ENCODE peak calls at places on chromosomes 4 and X, in seven cellular contexts. U is immature natural killer cell; G is iPS DF 19.7; X is naive thymus-derived CD4-positive, alpha-beta T cell; Z is astrocyte of the spinal cord; L is ecto neural progenitor cell; T is upper lobe of right lung. H is an unnamed sample.

GRCh38 chrX:107596651-107597050 is 31.7 kb upstream of the PRPS1 start:
- DNase-seq in G (no peak), Z (no peak), L (no peak), U (no peak), T (no peak), X (no peak), H (no peak)

GRCh38 chr4:188596027-188596426 is 456.8 kb downstream of the TRIML1 start:
- DNase-seq in X (no peak), Z (no peak), U (no peak), G (no peak), T (no peak), L (no peak), H (no peak)

GRCh38 chr4:8198206-8198905 is 734 bp upstream of the SH3TC1 start:
- DNase-seq in Z (no peak), L (no peak), X (peak), G (no peak), U (no peak), T (peak), H (no peak)

GRCh38 chr4:87506974-87507701 is 22.0 kb downstream of the SPARCL1 start:
- DNase-seq in Z (peak), L (no peak), X (no peak), U (no peak), T (no peak), G (no peak), H (no peak)

GRCh38 chr4:8251110-8251883 is 18.3 kb upstream of the HTRA3 start:
- DNase-seq in Z (no peak), T (no peak), L (no peak), U (no peak), X (no peak), G (no peak), H (no peak)

GRCh38 chrX:130829526-130830515 is 73.2 kb downstream of the ENOX2 start:
- DNase-seq in X (no peak), Z (no peak), G (no peak), L (no peak), U (no peak), T (no peak), H (no peak)

GRCh38 chr4:185772391-185773093 is 39.5 kb downstream of the SORBS2 start:
- DNase-seq in X (no peak), L (no peak), G (no peak), U (no peak), Z (no peak), T (no peak), H (no peak)

GRCh38 chrX:19739683-19740082 is 147.7 kb downstream of the SH3KBP1 start:
- DNase-seq in U (peak), G (no peak), X (peak), Z (peak), L (peak), T (peak), H (peak)

GRCh38 chr4:124334119-124334518 is 378.4 kb downstream of the ANKRD50 start:
- DNase-seq in G (peak), X (no peak), Z (peak), U (no peak), T (no peak), L (no peak), H (peak)

GRCh38 chrX:45769919-45770582 is 569.4 kb upstream of the DIPK2B start:
- DNase-seq in U (peak), L (no peak), T (peak), G (no peak), X (no peak), Z (peak), H (no peak)

GRCh38 chr4:88411491-88412101 is 32.9 kb downstream of the HERC6 start:
- DNase-seq in U (no peak), T (no peak), L (no peak), X (no peak), Z (no peak), G (no peak), H (no peak)

GRCh38 chrX:2548731-2549423 is 48.1 kb upstream of the DHRSX start:
- DNase-seq in U (no peak), X (no peak), G (no peak), L (no peak), Z (no peak), T (no peak), H (no peak)

GRCh38 chrX:68018248-68019203 is 414.8 kb downstream of the OPHN1 start:
- DNase-seq in X (no peak), Z (peak), L (peak), U (no peak), T (no peak), G (no peak), H (peak)

GRCh38 chrX:20585782-20586181 is 319.1 kb upstream of the RPS6KA3 start:
- DNase-seq in G (no peak), X (no peak), L (no peak), U (no peak), Z (no peak), T (no peak), H (no peak)

GRCh38 chrX:103538728-103539127 is 19.4 kb upstream of the RAB40A start:
- DNase-seq in L (no peak), Z (peak), X (no peak), U (no peak), G (no peak), T (no peak), H (no peak)

GRCh38 chrX:47456080-47456479 is 26.9 kb downstream of the ZNF41 start:
- DNase-seq in G (no peak), Z (no peak), X (no peak), T (no peak), L (no peak), U (no peak), H (no peak)

GRCh38 chrX:3299626-3300025 is 46.8 kb downstream of the MXRA5 start:
- DNase-seq in L (no peak), Z (peak), G (no peak), U (no peak), X (no peak), T (no peak), H (no peak)

GRCh38 chr4:749771-750666 is 44.4 kb downstream of the PCGF3 start:
- DNase-seq in U (no peak), Z (peak), G (no peak), L (no peak), T (no peak), X (no peak), H (no peak)

GRCh38 chrX:6384921-6385320 is 150.0 kb downstream of the VCX3A start:
- DNase-seq in U (no peak), Z (no peak), G (no peak), L (no peak), T (no peak), X (no peak), H (no peak)

GRCh38 chr4:24102621-24103020 is 212.8 kb upstream of the PPARGC1A start:
- DNase-seq in U (no peak), L (no peak), G (no peak), X (no peak), T (no peak), Z (no peak), H (no peak)

GRCh38 chrX:44542567-44543325 is at the start of gene FUNDC1:
- DNase-seq in U (peak), G (peak), Z (peak), T (peak), X (peak), L (peak), H (peak)

H was measured in iPS DF 6.9.